ENCODE peak calls at places on chromosomes 6 and 20, in seven cellular contexts. H is K562, J is HepG2, M is upper lobe of left lung, W is Panc1, E is HCT116, R is GM12878. B is an unnamed sample.

GRCh38 chr6:45323656-45324224 is 4.4 kb upstream of the RUNX2 start:
- ATAC-seq in H (no peak), J (no peak), M (no peak), W (no peak), E (no peak), R (no peak), B (no peak)

GRCh38 chr6:46116289-46116688 is 13.5 kb upstream of the ENPP4 start:
- ATAC-seq in H (no peak), J (no peak), M (no peak), W (no peak), E (no peak), R (peak), B (no peak)

GRCh38 chr20:10965936-10966470 is 292.2 kb upstream of the JAG1 start:
- ATAC-seq in H (no peak), J (no peak), M (no peak), W (no peak), E (no peak), R (no peak), B (no peak)

GRCh38 chr6:11419763-11420453 is 117.6 kb upstream of the TMEM170B start:
- ATAC-seq in H (no peak), J (no peak), M (no peak), W (no peak), E (no peak), R (no peak), B (no peak)

GRCh38 chr6:151437401-151437800 is 14.5 kb downstream of the RMND1 start:
- ATAC-seq in H (no peak), J (peak), M (no peak), W (no peak), E (no peak), R (no peak), B (no peak)

GRCh38 chr20:59571591-59572314 is 32.6 kb upstream of the PHACTR3 start:
- ATAC-seq in H (peak), J (peak), M (peak), W (peak), E (peak), R (peak), B (peak)

GRCh38 chr6:161265975-161266374 is 7.9 kb downstream of the AGPAT4 start:
- ATAC-seq in H (no peak), J (no peak), M (no peak), W (peak), E (peak), R (peak), B (no peak)

GRCh38 chr6:85494551-85495337 is 44.9 kb downstream of the NT5E start:
- ATAC-seq in H (no peak), J (no peak), M (no peak), W (no peak), E (no peak), R (no peak), B (no peak)

GRCh38 chr6:27865952-27866369 is 46.2 kb downstream of the OR2B2 start:
- ATAC-seq in H (peak), J (peak), M (peak), W (peak), E (no peak), R (peak), B (no peak)

GRCh38 chr6:122042380-122042779 is 357.1 kb upstream of the HSF2 start:
- ATAC-seq in H (no peak), J (no peak), M (no peak), W (no peak), E (no peak), R (no peak), B (no peak)

GRCh38 chr6:150252714-150253444 is 110.0 kb downstream of the PPP1R14C start:
- ATAC-seq in H (peak), J (no peak), M (no peak), W (no peak), E (peak), R (peak), B (no peak)

GRCh38 chr6:11437824-11438459 is 99.6 kb upstream of the TMEM170B start:
- ATAC-seq in H (no peak), J (no peak), M (no peak), W (no peak), E (no peak), R (no peak), B (peak)

GRCh38 chr6:122726649-122727048 is 52.9 kb upstream of the FABP7 start:
- ATAC-seq in H (peak), J (peak), M (no peak), W (peak), E (peak), R (peak), B (no peak)

GRCh38 chr6:154840363-154840762 is 107.1 kb downstream of the SCAF8 start:
- ATAC-seq in H (no peak), J (no peak), M (no peak), W (no peak), E (no peak), R (no peak), B (no peak)

GRCh38 chr6:34182751-34183531 is 37.1 kb upstream of the GRM4 start:
- ATAC-seq in H (peak), J (no peak), M (peak), W (no peak), E (no peak), R (peak), B (no peak)

GRCh38 chr6:80531676-80532619 is 425.5 kb downstream of the BCKDHB start:
- ATAC-seq in H (no peak), J (no peak), M (no peak), W (no peak), E (no peak), R (peak), B (no peak)

GRCh38 chr6:16320533-16321340 is 82.3 kb downstream of the GMPR start:
- ATAC-seq in H (no peak), J (no peak), M (no peak), W (peak), E (peak), R (no peak), B (peak)

GRCh38 chr6:166541876-166542579 is 44.5 kb downstream of the RAMACL start:
- ATAC-seq in H (no peak), J (no peak), M (peak), W (no peak), E (no peak), R (no peak), B (no peak)

GRCh38 chr6:137013031-137013430 is 31.7 kb downstream of the IL20RA start:
- ATAC-seq in H (no peak), J (no peak), M (no peak), W (no peak), E (no peak), R (no peak), B (no peak)

GRCh38 chr20:37567671-37568588 is 40.3 kb upstream of the BLCAP start:
- ATAC-seq in H (peak), J (no peak), M (no peak), W (no peak), E (no peak), R (no peak), B (no peak)

GRCh38 chr6:110113989-110114388 is 65.5 kb downstream of the WASF1 start:
- ATAC-seq in H (no peak), J (no peak), M (no peak), W (no peak), E (no peak), R (no peak), B (no peak)

DNA sequence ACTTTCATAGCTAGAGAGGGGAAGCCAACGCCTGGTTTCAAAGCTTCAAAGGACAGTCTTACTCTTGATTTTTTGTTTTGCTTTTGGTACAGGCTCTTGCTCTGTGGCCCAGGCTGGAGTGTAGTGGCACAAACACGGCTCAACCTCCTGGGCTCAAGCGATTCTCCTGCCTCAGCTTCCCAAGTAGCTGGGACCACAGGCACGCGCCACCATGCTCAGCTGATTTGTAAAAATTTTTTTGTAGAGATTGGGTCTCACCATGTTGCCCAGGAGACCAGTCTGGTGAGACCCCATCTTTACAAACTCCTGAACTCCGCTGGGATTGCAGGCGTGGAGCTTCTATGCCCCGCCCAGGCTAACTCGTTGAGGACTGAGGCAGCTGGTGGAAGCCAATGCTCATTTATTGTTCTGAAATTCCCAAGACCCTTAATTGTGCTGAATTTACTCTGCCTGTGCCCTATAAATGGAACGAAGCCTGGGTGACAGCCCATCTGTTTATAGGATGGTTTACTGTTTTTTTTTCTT is 18.0 kb downstream of the SRSF3 start:
- ATAC-seq in H (no peak), J (no peak), M (no peak), W (no peak), E (no peak), R (no peak), B (no peak)
- TF ChIP-seq POLR2AphosphoS5 in H (no peak), J (no peak), M (no peak), W (no peak), E (no peak), R (no peak), B (no peak)

GRCh38 chr6:167948716-167949115 is 48.8 kb upstream of the KIF25 start:
- ATAC-seq in H (no peak), J (no peak), M (no peak), W (peak), E (no peak), R (no peak), B (no peak)
- TF ChIP-seq POLR2AphosphoS5 in H (no peak), J (no peak), M (no peak), W (no peak), E (no peak), R (no peak), B (no peak)

DNA sequence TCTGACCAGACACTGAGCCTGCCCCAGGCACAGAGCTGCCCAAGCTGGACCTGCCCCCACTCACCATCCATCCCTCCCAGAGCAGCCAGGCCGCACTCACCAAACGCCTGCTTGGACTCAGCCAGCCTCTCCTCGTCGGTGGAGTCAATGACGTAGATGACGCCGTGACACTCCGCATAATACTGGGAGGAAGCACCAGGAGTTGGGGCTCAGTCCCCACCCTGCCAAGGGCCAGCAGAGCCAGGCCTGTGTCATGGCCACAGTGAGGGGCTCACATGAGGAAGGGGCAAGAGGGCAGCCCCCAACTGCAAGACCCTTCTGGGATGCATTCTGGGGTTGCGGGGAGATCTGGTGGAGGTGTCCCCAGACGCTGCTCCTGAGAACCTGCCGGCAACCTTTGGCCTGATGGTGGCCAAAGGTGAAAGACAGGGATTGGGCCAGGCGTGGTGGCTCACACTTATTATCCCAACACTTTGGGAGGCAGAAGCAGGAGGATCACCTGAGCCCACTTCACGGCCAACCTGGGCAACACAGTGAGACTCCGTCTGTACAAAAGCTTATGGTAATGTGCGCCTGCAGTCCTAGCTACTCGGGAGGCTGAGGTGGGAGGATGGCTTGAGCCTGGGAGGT is 5.6 kb downstream of the ARFRP1 start:
- ATAC-seq in H (no peak), J (no peak), M (no peak), W (peak), E (no peak), R (no peak), B (no peak)
- TF ChIP-seq POLR2AphosphoS5 in H (no peak), J (peak), M (no peak), W (no peak), E (no peak), R (no peak), B (no peak)

GRCh38 chr6:3540980-3541379 is 84.1 kb upstream of the SLC22A23 start:
- ATAC-seq in H (no peak), J (no peak), M (no peak), W (no peak), E (no peak), R (no peak), B (no peak)

GRCh38 chr6:3545156-3545555 is 88.3 kb upstream of the SLC22A23 start:
- ATAC-seq in H (no peak), J (no peak), M (no peak), W (no peak), E (no peak), R (no peak), B (no peak)

GRCh38 chr6:3542032-3542640 is 85.3 kb upstream of the SLC22A23 start:
- ATAC-seq in H (peak), J (peak), M (no peak), W (no peak), E (peak), R (no peak), B (no peak)

GRCh38 chr6:3549314-3549940 is 92.6 kb upstream of the SLC22A23 start:
- ATAC-seq in H (no peak), J (no peak), M (no peak), W (no peak), E (no peak), R (no peak), B (no peak)

GRCh38 chr6:3546121-3546520 is 89.3 kb upstream of the SLC22A23 start:
- ATAC-seq in H (no peak), J (peak), M (no peak), W (no peak), E (no peak), R (no peak), B (no peak)
- TF ChIP-seq POLR2AphosphoS5 in H (no peak), J (no peak), M (no peak), W (no peak), E (no peak), R (no peak), B (no peak)

GRCh38 chr20:38827770-38828281 is 22.3 kb downstream of the PPP1R16B start:
- ATAC-seq in H (no peak), J (no peak), M (no peak), W (no peak), E (no peak), R (no peak), B (no peak)
- TF ChIP-seq POLR2AphosphoS5 in H (no peak), J (no peak), M (no peak), W (no peak), E (no peak), R (no peak), B (no peak)

GRCh38 chr20:21235346-21235712 is 67.8 kb upstream of the XRN2 start:
- ATAC-seq in H (no peak), J (no peak), M (no peak), W (no peak), E (no peak), R (no peak), B (no peak)

GRCh38 chr20:21237956-21238355 is 65.2 kb upstream of the XRN2 start:
- ATAC-seq in H (no peak), J (no peak), M (no peak), W (no peak), E (no peak), R (no peak), B (no peak)

GRCh38 chr20:21234324-21234723 is 68.8 kb upstream of the XRN2 start:
- ATAC-seq in H (no peak), J (no peak), M (no peak), W (no peak), E (no peak), R (no peak), B (no peak)

GRCh38 chr20:21234816-21235215 is 68.3 kb upstream of the XRN2 start:
- ATAC-seq in H (no peak), J (no peak), M (no peak), W (no peak), E (no peak), R (no peak), B (no peak)

GRCh38 chr20:21235713-21236445 is 67.3 kb upstream of the XRN2 start:
- ATAC-seq in H (peak), J (peak), M (peak), W (peak), E (peak), R (peak), B (peak)
- TF ChIP-seq POLR2AphosphoS5 in H (no peak), J (no peak), M (no peak), W (no peak), E (no peak), R (no peak), B (no peak)